ENCODE peak calls at places on chromosomes 12 and 14, in five cellular contexts. One of them, this sample, is unnamed.

GRCh38 chr14:83163016-83163415 is 1629.4 kb upstream of the SEL1L start:
- DNase-seq in RPMI7951: no peak
- DNase-seq in CD8-positive, alpha-beta memory T cell: no peak
- DNase-seq in non-pigmented ciliary epithelial cell: no peak
- DNase-seq in activated CD8-positive, alpha-beta memory T cell treated with anti-CD3 and anti-CD28 coated beads for 24 hours: no peak
- DNase-seq in this sample: no peak

GRCh38 chr14:100246809-100247428 is 8.0 kb downstream of the YY1 start:
- DNase-seq in RPMI7951: peak; percentile 49
- DNase-seq in CD8-positive, alpha-beta memory T cell: no peak
- DNase-seq in non-pigmented ciliary epithelial cell: no peak
- DNase-seq in activated CD8-positive, alpha-beta memory T cell treated with anti-CD3 and anti-CD28 coated beads for 24 hours: no peak
- DNase-seq in this sample: no peak

GRCh38 chr14:78848234-78848820 is 678.2 kb downstream of the NRXN3 start:
- DNase-seq in RPMI7951: peak; percentile 2
- DNase-seq in CD8-positive, alpha-beta memory T cell: no peak
- DNase-seq in non-pigmented ciliary epithelial cell: no peak
- DNase-seq in activated CD8-positive, alpha-beta memory T cell treated with anti-CD3 and anti-CD28 coated beads for 24 hours: no peak
- DNase-seq in this sample: no peak

GRCh38 chr12:96131230-96131788 is 62.9 kb upstream of the ELK3 start:
- DNase-seq in RPMI7951: no peak
- DNase-seq in CD8-positive, alpha-beta memory T cell: no peak
- DNase-seq in non-pigmented ciliary epithelial cell: no peak
- DNase-seq in activated CD8-positive, alpha-beta memory T cell treated with anti-CD3 and anti-CD28 coated beads for 24 hours: no peak
- DNase-seq in this sample: no peak

GRCh38 chr12:103632554-103633216 is 45.6 kb downstream of the STAB2 start:
- DNase-seq in RPMI7951: peak; percentile 50
- DNase-seq in CD8-positive, alpha-beta memory T cell: peak; percentile 11
- DNase-seq in non-pigmented ciliary epithelial cell: no peak
- DNase-seq in activated CD8-positive, alpha-beta memory T cell treated with anti-CD3 and anti-CD28 coated beads for 24 hours: peak; percentile 60
- DNase-seq in this sample: no peak

GRCh38 chr14:52553002-52553670 is 500 bp downstream of the GPR137C start:
- DNase-seq in RPMI7951: peak; percentile 16
- DNase-seq in CD8-positive, alpha-beta memory T cell: no peak
- DNase-seq in non-pigmented ciliary epithelial cell: no peak
- DNase-seq in activated CD8-positive, alpha-beta memory T cell treated with anti-CD3 and anti-CD28 coated beads for 24 hours: peak; percentile 72
- DNase-seq in this sample: no peak

GRCh38 chr12:103751171-103751570 is 89.9 kb downstream of the NT5DC3 start:
- DNase-seq in RPMI7951: no peak
- DNase-seq in CD8-positive, alpha-beta memory T cell: no peak
- DNase-seq in non-pigmented ciliary epithelial cell: no peak
- DNase-seq in activated CD8-positive, alpha-beta memory T cell treated with anti-CD3 and anti-CD28 coated beads for 24 hours: no peak
- DNase-seq in this sample: no peak

GRCh38 chr12:29320295-29321090 is 60.5 kb downstream of the ERGIC2 start:
- DNase-seq in RPMI7951: peak; percentile 64
- DNase-seq in CD8-positive, alpha-beta memory T cell: no peak
- DNase-seq in non-pigmented ciliary epithelial cell: peak; percentile 83
- DNase-seq in activated CD8-positive, alpha-beta memory T cell treated with anti-CD3 and anti-CD28 coated beads for 24 hours: no peak
- DNase-seq in this sample: peak; percentile 59

GRCh38 chr14:89108608-89109007 is 284.2 kb downstream of the TTC8 start:
- DNase-seq in RPMI7951: no peak
- DNase-seq in CD8-positive, alpha-beta memory T cell: no peak
- DNase-seq in non-pigmented ciliary epithelial cell: no peak
- DNase-seq in activated CD8-positive, alpha-beta memory T cell treated with anti-CD3 and anti-CD28 coated beads for 24 hours: no peak
- DNase-seq in this sample: no peak

GRCh38 chr12:66247741-66248140 is 54.6 kb upstream of the HELB start:
- DNase-seq in RPMI7951: no peak
- DNase-seq in CD8-positive, alpha-beta memory T cell: no peak
- DNase-seq in non-pigmented ciliary epithelial cell: no peak
- DNase-seq in activated CD8-positive, alpha-beta memory T cell treated with anti-CD3 and anti-CD28 coated beads for 24 hours: no peak
- DNase-seq in this sample: no peak

GRCh38 chr12:59158066-59158465 is 237.8 kb upstream of the LRIG3 start:
- DNase-seq in RPMI7951: no peak
- DNase-seq in CD8-positive, alpha-beta memory T cell: no peak
- DNase-seq in non-pigmented ciliary epithelial cell: no peak
- DNase-seq in activated CD8-positive, alpha-beta memory T cell treated with anti-CD3 and anti-CD28 coated beads for 24 hours: no peak
- DNase-seq in this sample: no peak

GRCh38 chr14:56294125-56294524 is 175.9 kb downstream of the PELI2 start:
- DNase-seq in RPMI7951: no peak
- DNase-seq in CD8-positive, alpha-beta memory T cell: no peak
- DNase-seq in non-pigmented ciliary epithelial cell: no peak
- DNase-seq in activated CD8-positive, alpha-beta memory T cell treated with anti-CD3 and anti-CD28 coated beads for 24 hours: no peak
- DNase-seq in this sample: no peak

This sample was measured in AG04450.